ENCODE peak calls at places on chromosomes 2 and 18, in seven cellular contexts. L is body of pancreas; A is lower lobe of right lung; I is GM23248; D is sigmoid colon; T is naive thymus-derived CD4-positive, alpha-beta T cell; C is heart right ventricle. M is an unnamed sample.

GRCh38 chr18:33440384-33441043 is at the start of gene CCDC178:
- DNase-seq in L (peak; percentile 56), A (no peak), I (peak; percentile 11), D (peak; percentile 58), T (no peak), C (peak; percentile 16), M (no peak)

GRCh38 chr2:230520875-230521155 is 104.8 kb downstream of the SP100 start:
- DNase-seq in L (no peak), A (no peak), I (peak; percentile 30), D (no peak), T (no peak), C (no peak), M (no peak)

GRCh38 chr2:161415467-161416293 is 417 bp upstream of the TBR1 start:
- DNase-seq in L (no peak), A (no peak), I (no peak), D (no peak), T (no peak), C (no peak), M (no peak)

GRCh38 chr2:218398437-218399390 is 954 bp upstream of the CTDSP1 start:
- DNase-seq in L (peak; percentile 80), A (peak; percentile 89), I (peak; percentile 91), D (peak; percentile 94), T (peak; percentile 72), C (peak; percentile 91), M (peak; percentile 84)

GRCh38 chr2:205895981-205896655 is 189.9 kb downstream of the INO80D start:
- DNase-seq in L (no peak), A (no peak), I (peak; percentile 10), D (no peak), T (no peak), C (no peak), M (no peak)

GRCh38 chr18:25862881-25863600 is 227.4 kb downstream of the SS18 start:
- DNase-seq in L (no peak), A (no peak), I (peak; percentile 40), D (no peak), T (no peak), C (no peak), M (no peak)

GRCh38 chr2:38596229-38596628 is 6.5 kb downstream of the HNRNPLL start:
- DNase-seq in L (no peak), A (no peak), I (no peak), D (no peak), T (no peak), C (no peak), M (no peak)

GRCh38 chr2:212539145-212539880 is 711 bp upstream of the ERBB4 start:
- DNase-seq in L (peak; percentile 87), A (peak; percentile 65), I (peak; percentile 63), D (peak; percentile 52), T (no peak), C (peak; percentile 51), M (no peak)

GRCh38 chr2:147711031-147711430 is 133.8 kb upstream of the ACVR2A start:
- DNase-seq in L (no peak), A (no peak), I (peak; percentile 44), D (no peak), T (no peak), C (no peak), M (no peak)

GRCh38 chr2:64491426-64491825 is 32.7 kb upstream of the AFTPH start:
- DNase-seq in L (no peak), A (no peak), I (peak; percentile 73), D (no peak), T (no peak), C (no peak), M (no peak)

GRCh38 chr2:127590386-127591190 is 55.1 kb downstream of the MYO7B start:
- DNase-seq in L (no peak), A (no peak), I (no peak), D (no peak), T (no peak), C (no peak), M (no peak)

GRCh38 chr2:205654878-205655601 is 27.3 kb upstream of the NRP2 start:
- DNase-seq in L (no peak), A (no peak), I (peak; percentile 92), D (no peak), T (no peak), C (no peak), M (no peak)

GRCh38 chr2:191917967-191918651 is 71.2 kb upstream of the CAVIN2 start:
- DNase-seq in L (no peak), A (no peak), I (no peak), D (no peak), T (no peak), C (peak; percentile 18), M (no peak)

GRCh38 chr2:105541189-105542050 is 142.6 kb upstream of the FHL2 start:
- DNase-seq in L (no peak), A (no peak), I (no peak), D (no peak), T (no peak), C (no peak), M (no peak)

GRCh38 chr2:216700088-216700567 is 4.8 kb upstream of the IGFBP5 start:
- DNase-seq in L (no peak), A (no peak), I (no peak), D (peak; percentile 70), T (no peak), C (no peak), M (no peak)

GRCh38 chr2:177646791-177647190 is 254.2 kb downstream of the AGPS start:
- DNase-seq in L (no peak), A (no peak), I (no peak), D (no peak), T (no peak), C (no peak), M (no peak)

GRCh38 chr2:1907849-1908533 is 163.7 kb upstream of the PXDN start:
- DNase-seq in L (no peak), A (no peak), I (no peak), D (no peak), T (no peak), C (no peak), M (no peak)

GRCh38 chr2:36357506-36358316 is 2.1 kb downstream of the CRIM1 start:
- DNase-seq in L (peak; percentile 21), A (no peak), I (peak; percentile 91), D (peak; percentile 83), T (no peak), C (peak; percentile 38), M (peak; percentile 43)

GRCh38 chr2:200765995-200766660 is 45.6 kb upstream of the BZW1 start:
- DNase-seq in L (no peak), A (no peak), I (no peak), D (no peak), T (no peak), C (no peak), M (peak; percentile 45)

DNA sequence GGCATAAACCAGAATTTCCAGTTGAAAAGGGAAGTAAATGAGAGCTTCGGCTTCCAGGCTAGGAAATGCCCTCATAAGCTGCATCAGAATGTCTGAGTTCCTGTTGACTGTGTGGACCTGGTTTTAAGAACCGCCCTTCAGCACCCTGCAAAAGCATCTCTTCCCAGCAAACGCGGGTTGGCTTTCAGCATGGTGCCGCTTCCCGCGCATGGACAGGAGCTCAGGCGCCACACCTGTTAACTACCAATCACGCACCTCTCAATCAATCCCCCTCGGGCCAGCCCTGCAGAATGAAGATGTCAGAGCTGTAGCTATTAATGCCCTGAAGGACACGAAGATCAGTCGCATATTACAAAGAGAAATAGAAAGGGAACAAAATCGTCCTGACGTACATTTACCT is 850.5 kb downstream of the GALR1 start:
- DNase-seq in L (no peak), A (no peak), I (no peak), D (no peak), T (no peak), C (no peak), M (no peak)
- H3K9me3 ChIP-seq in L (no peaks in the 10 kb centered on the region), A (no peaks in the 10 kb centered on the region), I (no peaks in the 10 kb centered on the region), D (no peaks in the 10 kb centered on the region), T (no peaks in the 10 kb centered on the region), C (no peaks in the 10 kb centered on the region), M (no peaks in the 10 kb centered on the region)

GRCh38 chr2:40244251-40245010 is 207.5 kb downstream of the SLC8A1 start:
- DNase-seq in L (peak; percentile 64), A (peak; percentile 48), I (peak; percentile 77), D (peak; percentile 77), T (no peak), C (peak; percentile 27), M (peak; percentile 64)
- H3K27ac ChIP-seq in L (no peak overlapping the region), A (no peak overlapping the region), I (peak overlapping the region; percentile 55), D (peak overlapping the region; percentile 1), T (no peak overlapping the region), C (peak overlapping the region; percentile 65), M (peak overlapping the region; percentile 31)

GRCh38 chr2:28765316-28765715 is 13.7 kb downstream of the PPP1CB start:
- DNase-seq in L (no peak), A (no peak), I (peak; percentile 64), D (no peak), T (no peak), C (no peak), M (no peak)

GRCh38 chr2:28767367-28767766 is 15.7 kb downstream of the PPP1CB start:
- DNase-seq in L (no peak), A (no peak), I (no peak), D (no peak), T (no peak), C (no peak), M (no peak)

GRCh38 chr2:28766070-28766469 is 14.4 kb downstream of the PPP1CB start:
- DNase-seq in L (no peak), A (no peak), I (no peak), D (no peak), T (no peak), C (no peak), M (no peak)

GRCh38 chr2:28768952-28769351 is 17.3 kb downstream of the PPP1CB start:
- DNase-seq in L (no peak), A (no peak), I (no peak), D (no peak), T (no peak), C (no peak), M (no peak)

DNA sequence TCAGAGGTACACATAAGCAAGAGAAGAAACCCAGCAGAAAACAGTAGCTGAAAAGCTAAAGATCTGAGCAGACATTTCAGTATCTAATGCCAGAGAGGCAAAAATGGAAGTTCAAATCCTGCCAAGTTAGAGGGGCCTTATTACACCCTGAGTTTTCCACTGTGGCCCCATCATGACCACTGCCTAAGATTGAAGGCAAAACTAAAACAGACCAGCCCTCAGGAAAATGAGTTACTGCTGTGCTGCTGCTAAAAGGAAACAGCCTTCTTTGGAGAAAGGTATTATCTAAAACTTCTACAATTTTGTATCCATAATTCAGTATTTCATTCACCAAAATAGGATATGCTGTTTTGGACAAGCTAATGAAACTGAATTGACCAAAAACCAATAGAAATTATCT is 16.8 kb downstream of the PPP1CB start:
- DNase-seq in L (no peak), A (no peak), I (no peak), D (no peak), T (no peak), C (no peak), M (no peak)
- H3K4me1 ChIP-seq in L (peaks cover 57% of the 10 kb centered on the region), A (peaks cover 62% of the 10 kb centered on the region), I (peaks cover 25% of the 10 kb centered on the region), D (peaks cover 67% of the 10 kb centered on the region), T (peaks cover 49% of the 10 kb centered on the region), C (peaks cover 98% of the 10 kb centered on the region), M (peaks cover 2% of the 10 kb centered on the region)

GRCh38 chr2:80969900-80970299 is 665.3 kb upstream of the LRRTM1 start:
- DNase-seq in L (no peak), A (no peak), I (no peak), D (no peak), T (no peak), C (no peak), M (no peak)
- H3K9me3 ChIP-seq in L (no peaks in the 10 kb centered on the region), A (no peaks in the 10 kb centered on the region), I (no peaks in the 10 kb centered on the region), D (no peaks in the 10 kb centered on the region), T (peaks cover 22% of the 10 kb centered on the region), C (peaks cover 57% of the 10 kb centered on the region), M (no peaks in the 10 kb centered on the region)

GRCh38 chr2:207256476-207257207 is 90.9 kb upstream of the KLF7 start:
- DNase-seq in L (no peak), A (no peak), I (peak; percentile 65), D (no peak), T (no peak), C (no peak), M (no peak)
- H3K27ac ChIP-seq in L (no peak overlapping the region), A (peak overlapping the region; percentile 60), I (peak overlapping the region; percentile 94), D (peak overlapping the region; percentile 83), T (no peak overlapping the region), C (peak overlapping the region; percentile 65), M (no peak overlapping the region)